ENCODE peak calls at places on chromosomes 4 and X, in six cellular contexts. W is Panc1, R is HCT116, C is GM12878, E is K562, L is SK-N-SH. J is an unnamed sample.
A peak's percentile ranks its signal among the peaks of the same experiment; 100 is the strongest.

GRCh38 chrX:18964880-18965279 is 19.0 kb downstream of the PHKA2 start:
- DNase-seq in W (no peak), R (no peak), C (no peak), E (no peak), L (no peak), J (no peak)

GRCh38 chr4:26144526-26145167 is 176.2 kb upstream of the RBPJ start:
- DNase-seq in W (no peak), R (no peak), C (no peak), E (no peak), L (no peak), J (no peak)

GRCh38 chrX:1244164-1245076 is 24.2 kb upstream of the CSF2RA start:
- DNase-seq in W (no peak), R (no peak), C (no peak), E (peak; percentile 5), L (no peak), J (no peak)

GRCh38 chr4:83013420-83013867 is 2.8 kb upstream of the LIN54 start:
- DNase-seq in W (no peak), R (no peak), C (no peak), E (peak; percentile 29), L (peak; percentile 27), J (no peak)

GRCh38 chr4:1728061-1728980 is 7.0 kb downstream of the TACC3 start:
- DNase-seq in W (no peak), R (no peak), C (no peak), E (no peak), L (peak; percentile 36), J (no peak)

GRCh38 chr4:81776794-81777193 is 305.1 kb upstream of the RASGEF1B start:
- DNase-seq in W (no peak), R (no peak), C (no peak), E (no peak), L (no peak), J (no peak)

GRCh38 chrX:120672389-120672788 is 42.5 kb upstream of the C1GALT1C1 start:
- DNase-seq in W (peak; percentile 10), R (peak; percentile 1), C (no peak), E (peak; percentile 47), L (no peak), J (no peak)

GRCh38 chr4:103067841-103068547 is 8.6 kb downstream of the SLC9B2 start:
- DNase-seq in W (no peak), R (no peak), C (no peak), E (no peak), L (no peak), J (no peak)

GRCh38 chr4:122218762-122219161 is 66.6 kb downstream of the BLTP1 start:
- DNase-seq in W (no peak), R (no peak), C (no peak), E (peak; percentile 8), L (peak; percentile 10), J (no peak)

GRCh38 chr4:143346208-143346607 is 9.5 kb downstream of the GAB1 start:
- DNase-seq in W (no peak), R (no peak), C (no peak), E (no peak), L (no peak), J (no peak)

GRCh38 chr4:78362310-78362709 is 189.3 kb upstream of the ANXA3 start:
- DNase-seq in W (no peak), R (no peak), C (no peak), E (no peak), L (no peak), J (no peak)

GRCh38 chrX:41482153-41482850 is 35.2 kb downstream of the NYX start:
- DNase-seq in W (no peak), R (no peak), C (no peak), E (no peak), L (no peak), J (no peak)

GRCh38 chr4:20248155-20248558 is 3.5 kb upstream of the SLIT2 start:
- DNase-seq in W (no peak), R (peak; percentile 29), C (no peak), E (peak; percentile 9), L (peak; percentile 55), J (no peak)

DNA sequence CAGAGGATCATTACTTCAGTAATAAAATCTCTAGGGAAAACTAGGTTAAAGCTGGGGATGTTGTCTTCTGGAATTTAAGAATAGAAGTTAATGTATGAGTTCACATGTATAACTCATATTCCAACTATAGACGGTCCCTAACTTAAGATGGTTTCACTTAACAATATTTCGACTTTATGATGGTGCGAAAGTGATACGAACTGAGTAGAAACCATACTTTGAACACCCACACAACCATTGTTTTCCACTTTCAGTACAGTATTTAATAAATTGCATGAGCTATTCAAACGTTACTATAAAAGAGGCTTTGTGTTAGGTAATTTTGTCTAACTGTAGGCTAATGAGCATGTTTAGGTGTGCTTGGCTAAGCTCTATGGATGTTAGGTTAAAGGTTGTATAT is 38.7 kb downstream of the CCSER1 start:
- DNase-seq in W (no peak), R (no peak), C (peak; percentile 25), E (no peak), L (no peak), J (no peak)
- TF ChIP-seq SIN3A in W (no peak), R (no peak), C (no peak), E (no peak), L (no peak), J (no peak)

GRCh38 chr4:79906306-79906705 is 166.7 kb downstream of the ANTXR2 start:
- DNase-seq in W (no peak), R (no peak), C (no peak), E (no peak), L (no peak), J (no peak)
- TF ChIP-seq SIN3A in W (no peak), R (no peak), C (no peak), E (no peak), L (no peak), J (no peak)

DNA sequence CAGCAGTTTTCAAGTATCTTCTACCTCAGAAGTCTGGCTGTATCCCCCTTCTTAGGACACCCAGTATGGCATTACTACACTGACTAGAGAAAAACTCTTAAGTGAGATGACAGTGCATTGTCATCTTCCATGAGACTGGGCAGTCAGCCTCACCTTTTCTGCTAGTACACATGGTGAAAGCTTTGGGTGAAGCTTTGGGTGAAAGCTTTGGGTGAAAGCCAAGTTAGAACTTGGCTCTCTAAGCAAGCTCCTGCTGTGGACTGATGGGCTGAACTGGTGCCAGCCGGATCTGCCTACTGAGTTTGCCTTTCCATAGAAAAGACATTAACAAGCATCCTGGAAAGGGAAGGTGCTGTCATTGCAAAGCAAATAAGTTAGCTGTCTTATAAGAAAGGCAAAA is 8.8 kb downstream of the EPHA5 start:
- DNase-seq in W (no peak), R (no peak), C (no peak), E (no peak), L (no peak), J (no peak)
- TF ChIP-seq SIN3A in W (no peak), R (no peak), C (no peak), E (no peak), L (no peak), J (no peak)

DNA sequence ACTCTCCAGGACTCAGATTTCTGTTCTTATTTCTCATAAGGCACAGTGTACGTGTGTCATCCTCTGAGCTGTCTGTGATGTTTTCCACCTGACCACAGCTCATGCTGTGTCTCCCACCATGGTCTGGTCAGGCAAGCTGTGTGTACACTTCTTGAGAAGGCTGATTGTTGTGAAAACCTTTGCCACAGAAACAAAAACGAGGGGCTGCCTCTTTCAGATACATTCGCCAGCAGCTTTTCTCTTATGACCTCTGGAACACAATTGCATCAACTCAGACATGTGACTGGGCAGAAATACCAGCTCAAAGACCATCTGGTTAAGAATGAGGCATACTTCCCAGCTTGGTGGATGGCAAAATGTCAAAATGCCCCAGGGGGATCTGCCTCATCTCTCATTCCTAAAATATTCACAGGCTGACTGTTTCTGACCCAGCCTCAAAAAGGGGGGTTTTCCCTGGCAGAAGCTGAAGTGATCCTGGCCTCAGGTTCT is 46.1 kb downstream of the PGRMC2 start:
- DNase-seq in W (no peak), R (no peak), C (no peak), E (no peak), L (peak; percentile 12), J (peak; percentile 9)
- TF ChIP-seq SIN3A in W (no peak), R (no peak), C (no peak), E (no peak), L (peak; percentile 18), J (no peak)

DNA sequence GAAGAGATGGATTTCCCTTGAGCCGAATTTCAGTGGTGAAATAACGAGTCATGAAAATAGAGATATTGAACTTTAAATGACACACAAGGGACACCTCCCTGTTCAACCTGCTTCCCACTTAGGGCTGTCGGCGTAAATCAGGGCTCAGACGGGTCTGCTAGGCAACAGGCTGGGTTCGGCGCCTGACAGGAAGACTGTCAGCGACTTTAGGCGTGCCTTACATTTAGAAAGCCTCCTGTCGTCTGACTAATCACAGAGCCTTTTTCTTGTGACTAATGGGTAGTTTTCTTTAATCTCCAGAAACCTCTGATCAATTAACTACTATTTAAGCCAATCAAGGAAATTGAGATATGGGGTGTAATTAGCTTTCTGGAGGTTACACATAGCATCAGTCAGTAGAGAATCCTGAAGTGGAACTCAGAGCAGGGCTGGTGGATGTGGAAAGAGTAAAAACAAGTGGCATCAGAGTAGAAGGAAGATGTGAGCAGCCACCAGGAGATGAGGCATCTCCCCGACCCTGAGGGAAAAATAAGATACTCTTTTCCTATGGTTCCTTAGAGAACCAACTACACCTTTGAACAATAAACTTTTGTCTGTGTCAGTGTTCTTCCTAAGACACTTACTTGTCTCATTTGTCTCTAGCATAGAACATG is 86.2 kb upstream of the HS3ST1 start:
- DNase-seq in W (no peak), R (peak; percentile 69), C (no peak), E (no peak), L (no peak), J (no peak)
- TF ChIP-seq SIN3A in W (no peak), R (no peak), C (no peak), E (no peak), L (no peak), J (no peak)

DNA sequence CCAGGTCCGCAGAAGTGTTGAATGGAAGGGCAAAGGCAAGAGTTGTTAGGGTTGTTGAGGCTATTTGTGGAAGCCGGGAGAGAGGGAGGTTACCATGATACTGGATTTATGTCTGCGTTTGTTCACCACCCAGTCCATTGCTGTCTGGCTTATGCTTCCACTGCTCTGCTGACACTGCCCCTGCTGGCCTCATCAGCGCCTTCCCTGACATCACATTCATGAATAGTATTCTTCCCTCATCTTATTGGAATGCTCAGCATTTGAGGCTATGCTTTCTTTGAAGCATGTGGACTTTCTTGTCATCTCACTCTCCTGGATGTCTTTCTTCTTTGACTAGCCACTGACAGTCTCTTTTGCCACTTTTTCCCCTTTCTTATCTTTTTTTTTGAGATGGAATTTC is 10.3 kb downstream of the GNL3L start:
- DNase-seq in W (peak; percentile 7), R (no peak), C (no peak), E (no peak), L (no peak), J (no peak)
- TF ChIP-seq SIN3A in W (no peak), R (no peak), C (no peak), E (no peak), L (no peak), J (no peak)

DNA sequence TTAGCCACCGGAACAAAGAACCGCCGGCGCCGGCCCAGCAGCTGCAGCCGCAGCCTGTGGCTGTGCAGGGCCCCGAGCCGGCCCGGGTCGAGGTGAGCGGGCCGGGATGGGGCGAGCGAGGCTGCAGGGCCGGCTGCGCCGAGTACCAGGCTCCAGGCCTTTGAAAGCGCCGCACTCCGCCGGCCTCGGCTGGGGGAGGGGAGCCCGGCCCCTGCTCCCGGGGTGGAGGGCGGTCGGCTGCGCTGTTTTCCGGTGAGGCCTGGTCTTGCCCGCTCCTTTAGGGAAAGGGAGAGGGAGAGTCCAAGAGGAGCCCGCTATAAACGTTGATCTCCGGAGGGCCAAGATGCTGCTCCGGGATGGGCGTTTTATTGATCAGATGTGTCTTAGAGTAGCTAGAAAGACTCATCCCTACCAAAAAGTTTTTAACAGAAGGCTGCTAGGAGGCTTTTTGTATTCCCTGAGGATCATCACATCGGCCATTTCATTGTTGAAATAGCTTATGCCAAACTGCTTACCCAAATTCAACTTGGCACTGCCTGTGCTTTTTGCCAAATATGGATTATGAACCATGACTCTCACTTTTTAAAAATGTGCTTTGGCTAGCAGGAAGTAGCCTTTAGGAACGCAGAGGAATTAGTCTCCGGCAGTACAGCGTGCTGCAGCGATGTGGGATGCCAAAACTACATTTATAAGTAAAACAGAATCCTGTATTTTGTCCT is 707 bp downstream of the TMEM165 start:
- DNase-seq in W (no peak), R (no peak), C (no peak), E (peak; percentile 60), L (peak; percentile 79), J (no peak)
- TF ChIP-seq SIN3A in W (no peak), R (no peak), C (no peak), E (peak; percentile 4), L (no peak), J (no peak)

J was measured in H1.